ENCODE peak calls at places on chromosomes 1 and 21, in four cellular contexts. V is K562, L is fibroblast of lung, G is hepatocyte. J is an unnamed sample.

GRCh38 chr21:28615276-28615675 is 377.4 kb downstream of the LTN1 start:
- DNase-seq in V (no peak), L (peak; percentile 91), G (no peak), J (no peak)

GRCh38 chr1:167714851-167715652 is 6.7 kb upstream of the MPZL1 start:
- DNase-seq in V (peak; percentile 81), L (peak; percentile 75), G (peak; percentile 90), J (peak; percentile 85)

GRCh38 chr1:3629561-3630160 is 4.8 kb downstream of the TPRG1L start:
- DNase-seq in V (no peak), L (no peak), G (no peak), J (no peak)

GRCh38 chr1:223036479-223036845 is 106.6 kb downstream of the TLR5 start:
- DNase-seq in V (no peak), L (no peak), G (no peak), J (no peak)

GRCh38 chr1:109240158-109241152 is 8.9 kb upstream of the CELSR2 start:
- DNase-seq in V (peak; percentile 51), L (peak; percentile 70), G (no peak), J (peak; percentile 69)

GRCh38 chr1:98197356-98197755 is 276.5 kb upstream of the DPYD start:
- DNase-seq in V (no peak), L (peak; percentile 79), G (no peak), J (no peak)

GRCh38 chr1:43619314-43619790 is 30.6 kb upstream of the KDM4A start:
- DNase-seq in V (no peak), L (no peak), G (no peak), J (no peak)

GRCh38 chr1:39685071-39685470 is 6.2 kb downstream of the HPCAL4 start:
- DNase-seq in V (no peak), L (no peak), G (no peak), J (no peak)

GRCh38 chr1:157136133-157136532 is 2.1 kb downstream of the ETV3 start:
- DNase-seq in V (no peak), L (no peak), G (peak; percentile 53), J (peak; percentile 11)

GRCh38 chr1:29122987-29123870 is 474 bp downstream of the TMEM200B start:
- DNase-seq in V (no peak), L (peak; percentile 49), G (peak; percentile 49), J (no peak)

GRCh38 chr1:29121516-29121937 is 2.2 kb downstream of the TMEM200B start:
- DNase-seq in V (no peak), L (no peak), G (peak; percentile 56), J (no peak)

GRCh38 chr1:29122662-29122986 is 1.1 kb downstream of the TMEM200B start:
- DNase-seq in V (no peak), L (peak; percentile 73), G (peak; percentile 74), J (peak; percentile 48)

GRCh38 chr1:29120955-29121485 is 2.7 kb downstream of the TMEM200B start:
- DNase-seq in V (no peak), L (peak; percentile 38), G (peak; percentile 78), J (no peak)

GRCh38 chr1:29121951-29122661 is 1.6 kb downstream of the TMEM200B start:
- DNase-seq in V (no peak), L (peak; percentile 51), G (peak; percentile 66), J (no peak)
- TF ChIP-seq EZH2 in V (no peak), L (no peak), G (peak; percentile 70), J (no peak)

GRCh38 chr1:200989337-200989736 is 34.2 kb downstream of the KIF21B start:
- DNase-seq in V (no peak), L (no peak), G (no peak), J (no peak)
- H3K4me2 ChIP-seq in V (no peak overlapping the region), L (no peak overlapping the region), G (no peak overlapping the region), J (no peak overlapping the region)

GRCh38 chr21:15809065-15809464 is 79.3 kb downstream of the USP25 start:
- DNase-seq in V (no peak), L (no peak), G (no peak), J (no peak)
- TF ChIP-seq EZH2 in V (no peak), L (no peak), G (no peak), J (no peak)

GRCh38 chr1:5858246-5858645 is 134.0 kb downstream of the NPHP4 start:
- DNase-seq in V (no peak), L (no peak), G (no peak), J (no peak)
- H3K4me2 ChIP-seq in V (no peak overlapping the region), L (no peak overlapping the region), G (no peak overlapping the region), J (no peak overlapping the region)

DNA sequence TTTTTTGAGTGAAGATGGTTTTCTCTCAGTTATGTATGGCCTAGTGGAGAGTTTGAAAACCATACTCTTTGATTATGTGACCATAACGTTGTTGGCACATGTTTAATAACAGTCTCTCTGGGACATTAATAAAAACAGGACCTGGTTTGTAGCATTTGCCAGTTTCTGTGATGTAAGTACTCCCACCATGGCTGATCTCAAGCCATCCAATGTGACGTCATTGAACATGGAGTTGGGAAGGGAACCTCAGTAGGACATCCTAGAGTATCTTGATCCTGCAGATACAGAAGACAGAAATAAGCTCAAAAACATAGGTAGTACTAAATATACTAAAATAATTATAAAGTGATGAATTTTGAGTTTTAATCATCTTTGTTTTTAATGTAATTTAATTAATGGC is 107.0 kb downstream of the ACTL8 start:
- DNase-seq in V (no peak), L (no peak), G (no peak), J (no peak)
- TF ChIP-seq EZH2 in V (no peak), L (no peak), G (no peak), J (no peak)

GRCh38 chr1:218397752-218398339 is 52.7 kb downstream of the TGFB2 start:
- DNase-seq in V (no peak), L (peak; percentile 85), G (peak; percentile 34), J (peak; percentile 53)
- H3K4me2 ChIP-seq in V (no peak overlapping the region), L (no peak overlapping the region), G (no peak overlapping the region), J (no peak overlapping the region)